ENCODE peak calls at places on chromosome 6, in nine cellular contexts. Y is NCI-H69; W is Daoy; X is dermis microvascular lymphatic vessel endothelial cell; B is myocyte; G is SW 1271; V is CD4-positive, alpha-beta T cell; N is glutamatergic neuron; A is neural progenitor cell. R is an unnamed sample.
A peak's percentile ranks its signal among the peaks of the same experiment; 100 is the strongest.

GRCh38 chr6:117206522-117206921 is 58.8 kb upstream of the VGLL2 start:
- DNase-seq in Y (no peak), W (no peak), X (no peak), B (no peak), G (no peak), V (no peak), N (no peak), A (no peak), R (no peak)

GRCh38 chr6:139600919-139601470 is 226.5 kb upstream of the CITED2 start:
- DNase-seq in Y (no peak), W (no peak), X (no peak), B (no peak), G (no peak), V (no peak), N (no peak), A (no peak), R (no peak)

GRCh38 chr6:105482227-105482839 is 79.5 kb upstream of the PREP start:
- DNase-seq in Y (peak; percentile 22), W (peak; percentile 84), X (no peak), B (peak; percentile 72), G (no peak), V (no peak), N (no peak), A (no peak), R (no peak)

GRCh38 chr6:152368761-152369624 is 268.2 kb downstream of the SYNE1 start:
- DNase-seq in Y (no peak), W (no peak), X (no peak), B (peak; percentile 77), G (no peak), V (no peak), N (no peak), A (peak; percentile 55), R (peak; percentile 37)

GRCh38 chr6:7087066-7087465 is 20.7 kb upstream of the RREB1 start:
- DNase-seq in Y (peak; percentile 17), W (peak; percentile 20), X (no peak), B (peak; percentile 20), G (no peak), V (no peak), N (no peak), A (peak; percentile 85), R (no peak)

GRCh38 chr6:6918216-6918983 is 189.4 kb upstream of the RREB1 start:
- DNase-seq in Y (peak; percentile 18), W (peak; percentile 26), X (no peak), B (peak; percentile 58), G (no peak), V (no peak), N (no peak), A (no peak), R (no peak)

GRCh38 chr6:31776563-31776960 is 566 bp downstream of the VWA7 start:
- DNase-seq in Y (peak; percentile 80), W (no peak), X (no peak), B (no peak), G (no peak), V (no peak), N (no peak), A (no peak), R (no peak)

GRCh38 chr6:37160922-37161778 is 8.8 kb upstream of the PIM1 start:
- DNase-seq in Y (no peak), W (no peak), X (no peak), B (peak; percentile 35), G (no peak), V (no peak), N (no peak), A (no peak), R (no peak)

GRCh38 chr6:14207493-14207892 is 89.9 kb downstream of the CD83 start:
- DNase-seq in Y (peak; percentile 20), W (no peak), X (no peak), B (no peak), G (no peak), V (no peak), N (no peak), A (no peak), R (no peak)

GRCh38 chr6:156601821-156602301 is 175.3 kb upstream of the ARID1B start:
- DNase-seq in Y (no peak), W (no peak), X (no peak), B (peak; percentile 4), G (no peak), V (no peak), N (no peak), A (no peak), R (no peak)

GRCh38 chr6:568085-568484 is 88.8 kb downstream of the HUS1B start:
- DNase-seq in Y (no peak), W (no peak), X (no peak), B (no peak), G (no peak), V (no peak), N (no peak), A (no peak), R (no peak)

GRCh38 chr6:34527751-34528670 is 28.1 kb downstream of the SPDEF start:
- DNase-seq in Y (peak; percentile 44), W (no peak), X (no peak), B (no peak), G (no peak), V (no peak), N (no peak), A (no peak), R (no peak)

GRCh38 chr6:1297746-1298145 is 14.2 kb upstream of the FOXQ1 start:
- DNase-seq in Y (no peak), W (no peak), X (no peak), B (no peak), G (no peak), V (no peak), N (no peak), A (no peak), R (no peak)